ENCODE peak calls at places on chromosomes 1 and 21, in six cellular contexts. J is heart left ventricle, G is endodermal cell, M is prostate gland, L is adrenal gland, Z is heart right ventricle. K is an unnamed sample.

GRCh38 chr1:32335951-32336867 is at the start of gene MARCKSL1:
- DNase-seq in J (peak), G (peak), M (peak), L (peak), Z (peak), K (peak)

GRCh38 chr1:242477944-242478343 is 46.6 kb downstream of the PLD5 start:
- DNase-seq in J (no peak), G (no peak), M (no peak), L (no peak), Z (no peak), K (no peak)

GRCh38 chr1:19809044-19809750 is 5.9 kb downstream of the RNF186 start:
- DNase-seq in J (no peak), G (peak), M (no peak), L (no peak), Z (no peak), K (no peak)

GRCh38 chr1:152461544-152461943 is 47.5 kb upstream of the CRNN start:
- DNase-seq in J (peak), G (peak), M (peak), L (peak), Z (no peak), K (no peak)

GRCh38 chr1:45820797-45821196 is 17.4 kb downstream of the MAST2 start:
- DNase-seq in J (no peak), G (no peak), M (no peak), L (no peak), Z (no peak), K (no peak)

GRCh38 chr1:175591083-175591743 is 152.2 kb downstream of the TNR start:
- DNase-seq in J (peak), G (peak), M (peak), L (no peak), Z (peak), K (no peak)

GRCh38 chr1:89873250-89873649 is 52.4 kb downstream of the LRRC8D start:
- DNase-seq in J (no peak), G (no peak), M (no peak), L (no peak), Z (no peak), K (no peak)

GRCh38 chr1:241990040-241990439 is 8.9 kb downstream of the MAP1LC3C start:
- DNase-seq in J (peak), G (peak), M (no peak), L (peak), Z (peak), K (peak)

GRCh38 chr1:208239518-208240381 is 4.4 kb downstream of the PLXNA2 start:
- DNase-seq in J (no peak), G (peak), M (no peak), L (no peak), Z (no peak), K (no peak)

GRCh38 chr21:31136891-31137290 is 98.6 kb upstream of the KRTAP19-8 start:
- DNase-seq in J (no peak), G (no peak), M (no peak), L (no peak), Z (no peak), K (no peak)

GRCh38 chr1:164953815-164954214 is 394.8 kb downstream of the PBX1 start:
- DNase-seq in J (no peak), G (peak), M (no peak), L (no peak), Z (no peak), K (no peak)

GRCh38 chr1:76113446-76113845 is 38.9 kb downstream of the ST6GALNAC3 start:
- DNase-seq in J (no peak), G (no peak), M (no peak), L (no peak), Z (no peak), K (no peak)

GRCh38 chr1:217076902-217077301 is 353.7 kb upstream of the ESRRG start:
- DNase-seq in J (no peak), G (no peak), M (peak), L (no peak), Z (no peak), K (no peak)

GRCh38 chr1:4395158-4395557 is 259.3 kb upstream of the AJAP1 start:
- DNase-seq in J (no peak), G (no peak), M (no peak), L (no peak), Z (no peak), K (no peak)

DNA sequence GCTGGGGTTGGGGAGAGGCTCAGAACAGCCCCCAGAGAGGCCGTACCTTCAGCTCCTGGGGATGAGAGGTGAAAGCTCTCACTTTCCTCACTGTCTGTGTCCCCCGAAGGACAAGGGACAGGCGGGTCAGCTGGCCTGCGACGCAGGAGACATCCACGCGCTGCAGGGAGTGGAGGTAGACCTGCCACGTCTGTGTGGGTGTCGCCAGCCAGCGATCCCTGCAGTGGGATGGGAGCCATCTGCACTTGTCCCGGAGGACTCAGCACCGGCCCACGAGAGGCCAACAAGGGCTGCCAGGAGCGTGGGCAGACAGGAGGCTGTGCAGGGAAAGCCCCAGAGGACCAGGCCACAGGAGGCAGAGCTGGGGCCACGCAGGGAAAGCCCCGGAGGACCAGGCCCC is 127.2 kb downstream of the NPHP4 start:
- DNase-seq in J (no peak), G (no peak), M (no peak), L (no peak), Z (no peak), K (no peak)
- H3K27ac ChIP-seq in J (no peak), G (no peak), M (no peak), L (no peak), Z (no peak), K (no peak)

DNA sequence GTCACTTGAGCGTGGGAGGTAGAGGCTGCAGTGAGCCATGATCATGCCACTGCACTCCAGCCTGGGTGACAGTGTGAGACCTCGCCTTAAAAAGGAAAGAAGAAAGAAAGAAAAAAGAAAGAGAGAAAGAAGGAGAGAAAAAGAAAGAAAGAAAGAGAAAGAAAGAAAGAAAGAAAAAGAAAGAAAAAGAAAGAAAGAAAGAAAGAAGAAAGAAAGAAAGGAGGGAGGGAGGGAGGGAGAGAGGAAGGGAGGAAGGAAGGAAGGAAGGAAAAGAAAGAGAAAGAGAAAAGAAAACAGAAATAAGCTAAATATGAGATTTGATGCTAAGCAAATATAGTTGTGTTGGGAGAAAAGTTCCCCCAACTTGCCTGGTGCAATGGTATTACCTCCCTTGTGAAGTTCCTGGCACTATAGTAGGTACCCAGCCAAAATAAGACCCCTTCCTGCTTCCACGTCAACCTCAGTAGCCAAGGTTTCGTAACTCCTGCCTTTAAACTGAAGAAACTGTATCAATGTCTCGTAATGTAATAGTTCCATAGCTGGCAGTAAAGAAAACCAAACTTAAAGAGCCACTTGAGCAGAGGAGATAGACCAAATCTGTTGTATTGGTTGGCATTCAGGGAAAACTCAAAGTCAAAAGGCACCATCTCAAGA is 88.1 kb upstream of the HNRNPU start:
- DNase-seq in J (no peak), G (no peak), M (no peak), L (no peak), Z (no peak), K (no peak)
- H3K27ac ChIP-seq in J (no peak), G (no peak), M (no peak), L (no peak), Z (peak), K (no peak)

GRCh38 chr1:100277866-100278265 is 11.8 kb downstream of the RTCA start:
- DNase-seq in J (no peak), G (no peak), M (no peak), L (no peak), Z (no peak), K (no peak)

GRCh38 chr1:100284591-100284990 is 18.6 kb downstream of the RTCA start:
- DNase-seq in J (no peak), G (no peak), M (no peak), L (no peak), Z (no peak), K (no peak)

GRCh38 chr1:100279954-100280682 is 14.1 kb downstream of the RTCA start:
- DNase-seq in J (no peak), G (no peak), M (no peak), L (no peak), Z (no peak), K (no peak)

GRCh38 chr1:100279358-100279923 is 13.4 kb downstream of the RTCA start:
- DNase-seq in J (no peak), G (no peak), M (no peak), L (no peak), Z (no peak), K (no peak)
- H3K27ac ChIP-seq in J (peak), G (no peak), M (no peak), L (no peak), Z (peak), K (no peak)

GRCh38 chr1:154441241-154441888 is 36.2 kb downstream of the IL6R start:
- DNase-seq in J (no peak), G (no peak), M (no peak), L (no peak), Z (no peak), K (no peak)
- H3K27ac ChIP-seq in J (no peak), G (no peak), M (no peak), L (no peak), Z (no peak), K (no peak)

DNA sequence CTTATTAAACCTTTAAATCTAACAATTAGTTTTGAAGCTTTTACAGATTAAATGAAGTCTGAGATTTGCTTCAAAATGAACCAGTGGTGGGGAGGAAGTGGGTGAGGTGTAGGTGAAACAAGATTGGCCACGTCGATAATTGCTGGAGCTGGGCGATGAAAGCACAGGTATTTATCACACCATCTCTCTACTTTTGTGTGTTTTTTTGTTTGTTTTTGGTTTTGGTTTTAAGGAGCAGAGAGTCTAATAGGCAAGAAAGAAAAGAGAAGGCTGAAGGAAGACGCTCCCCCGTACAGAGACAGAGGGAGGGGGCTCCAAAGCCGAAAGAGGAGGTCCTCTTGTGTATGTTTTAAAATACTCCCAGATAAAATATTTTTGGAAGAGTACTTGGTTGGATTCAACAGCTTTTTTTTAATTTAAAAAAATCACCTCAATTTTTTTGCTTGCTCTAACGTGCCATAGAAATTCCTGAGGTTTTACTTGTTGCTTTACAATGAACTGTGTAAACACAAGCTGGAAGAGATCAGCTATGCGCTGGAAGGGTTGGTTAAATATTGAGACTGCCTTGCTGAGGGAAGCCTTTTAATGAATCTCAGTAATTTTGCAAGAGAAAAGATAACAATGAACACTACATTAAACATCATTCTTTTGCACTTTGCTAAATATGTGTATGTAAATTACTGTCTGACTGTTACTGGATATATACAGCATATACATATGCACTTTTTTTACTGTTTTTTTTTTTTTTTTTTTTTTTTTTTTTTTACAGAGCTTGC is 6.7 kb upstream of the LGALS8 start:
- DNase-seq in J (no peak), G (no peak), M (peak), L (no peak), Z (no peak), K (no peak)
- H3K27ac ChIP-seq in J (no peak), G (no peak), M (peak), L (no peak), Z (no peak), K (no peak)

GRCh38 chr1:2240251-2241156 is 12.4 kb downstream of the SKI start:
- DNase-seq in J (peak), G (peak), M (peak), L (peak), Z (peak), K (no peak)
- H3K27ac ChIP-seq in J (peak), G (peak), M (peak), L (peak), Z (peak), K (peak)

GRCh38 chr1:68230901-68231626 is 1.3 kb downstream of the WLS start:
- DNase-seq in J (peak), G (peak), M (peak), L (peak), Z (peak), K (no peak)

GRCh38 chr1:68232354-68233148 is at the start of gene WLS:
- DNase-seq in J (peak), G (peak), M (peak), L (peak), Z (peak), K (peak)

GRCh38 chr1:68228833-68229232 is 3.5 kb downstream of the WLS start:
- DNase-seq in J (no peak), G (no peak), M (no peak), L (no peak), Z (no peak), K (no peak)

GRCh38 chr1:68231627-68232303 is 558 bp downstream of the WLS start:
- DNase-seq in J (peak), G (peak), M (peak), L (peak), Z (peak), K (no peak)

GRCh38 chr1:68229927-68230812 is 2.2 kb downstream of the WLS start:
- DNase-seq in J (no peak), G (peak), M (no peak), L (peak), Z (no peak), K (no peak)
- H3K27ac ChIP-seq in J (peak), G (peak), M (peak), L (peak), Z (peak), K (peak)

GRCh38 chr1:5967351-5968160 is 24.7 kb downstream of the NPHP4 start:
- DNase-seq in J (peak), G (no peak), M (no peak), L (no peak), Z (peak), K (no peak)
- H3K27ac ChIP-seq in J (no peak), G (no peak), M (no peak), L (no peak), Z (no peak), K (no peak)

GRCh38 chr1:182789138-182790076 is at the start of gene NPL:
- DNase-seq in J (peak), G (peak), M (peak), L (peak), Z (peak), K (no peak)
- H3K27ac ChIP-seq in J (peak), G (no peak), M (peak), L (peak), Z (peak), K (peak)

K was measured in caudate nucleus.